ENCODE peak calls at places on chromosome 4, in six cellular contexts. Z is activated naive CD4-positive, alpha-beta T cell; I is iPS DF 6.9; X is GM18507; G is AG08396; Q is Calu3. L is an unnamed sample.

GRCh38 chr4:104424368-104424921 is 70.2 kb downstream of the CXXC4 start:
- DNase-seq in I (no peak), Z (no peak), Q (no peak), G (no peak), X (no peak), L (no peak)

GRCh38 chr4:151727365-151727764 is 33.4 kb downstream of the GATB start:
- DNase-seq in I (no peak), G (peak), Z (no peak), Q (no peak), X (no peak), L (no peak)

GRCh38 chr4:56183344-56183959 is 203.8 kb downstream of the AASDH start:
- DNase-seq in Z (no peak), I (no peak), X (no peak), G (no peak), Q (no peak), L (no peak)

GRCh38 chr4:41363384-41363981 is 106.8 kb downstream of the UCHL1 start:
- DNase-seq in I (no peak), G (peak), Z (no peak), X (no peak), Q (no peak), L (peak)

GRCh38 chr4:148445071-148445902 is 3.1 kb upstream of the NR3C2 start:
- DNase-seq in G (peak), X (no peak), Z (peak), I (no peak), Q (peak), L (peak)

GRCh38 chr4:82467442-82467841 is 37.1 kb downstream of the ENOPH1 start:
- DNase-seq in X (no peak), Q (no peak), Z (no peak), G (no peak), I (no peak), L (no peak)

GRCh38 chr4:46844325-46844917 is 64.6 kb downstream of the COX7B2 start:
- DNase-seq in I (no peak), Z (no peak), Q (peak), X (no peak), G (peak), L (peak)

GRCh38 chr4:19592391-19592790 is 659.3 kb upstream of the SLIT2 start:
- DNase-seq in Z (no peak), X (no peak), I (no peak), Q (no peak), G (no peak), L (no peak)

GRCh38 chr4:183959349-183959748 is 54.2 kb downstream of the STOX2 start:
- DNase-seq in G (no peak), I (no peak), Q (no peak), X (no peak), Z (no peak), L (no peak)

GRCh38 chr4:84856468-84856867 is 110.0 kb downstream of the WDFY3 start:
- DNase-seq in Z (no peak), I (no peak), G (no peak), Q (no peak), X (no peak), L (no peak)

GRCh38 chr4:70734168-70734954 is 12.6 kb downstream of the RUFY3 start:
- DNase-seq in I (no peak), Z (no peak), G (peak), Q (peak), X (peak), L (peak)

GRCh38 chr4:24195976-24196736 is 306.3 kb upstream of the PPARGC1A start:
- DNase-seq in Z (no peak), X (no peak), Q (no peak), G (no peak), I (no peak), L (no peak)

GRCh38 chr4:54368861-54369260 is 139.8 kb downstream of the PDGFRA start:
- DNase-seq in I (no peak), G (peak), Q (no peak), X (no peak), Z (no peak), L (no peak)

GRCh38 chr4:53780736-53781400 is 189.6 kb upstream of the LNX1 start:
- DNase-seq in Z (no peak), X (no peak), G (peak), Q (no peak), I (no peak), L (no peak)

GRCh38 chr4:111923786-111924185 is 221.5 kb upstream of the FAM241A start:
- DNase-seq in Q (no peak), Z (no peak), G (no peak), I (no peak), X (no peak), L (no peak)

GRCh38 chr4:8643441-8643840 is 50.9 kb downstream of the CPZ start:
- DNase-seq in G (no peak), Q (no peak), X (no peak), I (no peak), Z (no peak), L (no peak)

GRCh38 chr4:46648088-46648744 is 258.3 kb upstream of the GABRA2 start:
- DNase-seq in Q (peak), X (no peak), Z (no peak), G (no peak), I (peak), L (peak)

GRCh38 chr4:185716008-185716976 is 95.7 kb downstream of the SORBS2 start:
- DNase-seq in I (no peak), Z (no peak), G (no peak), Q (peak), X (no peak), L (no peak)

GRCh38 chr4:1583051-1583785 is 100.9 kb downstream of the FAM53A start:
- DNase-seq in X (no peak), Z (no peak), I (no peak), G (no peak), Q (no peak), L (no peak)

GRCh38 chr4:25110653-25111329 is 49.5 kb downstream of the SEPSECS start:
- DNase-seq in I (no peak), X (no peak), G (no peak), Z (no peak), Q (no peak), L (no peak)

GRCh38 chr4:1505511-1506451 is 99.5 kb upstream of the NKX1-1 start:
- DNase-seq in X (no peak), Q (no peak), I (no peak), Z (no peak), G (no peak), L (no peak)

GRCh38 chr4:63169836-63170235 is 1239.4 kb downstream of the TECRL start:
- DNase-seq in Q (no peak), X (no peak), I (no peak), Z (no peak), G (no peak), L (no peak)